ENCODE peak calls at places on chromosomes 2 and 18, in seven cellular contexts. One of them, this sample, is unnamed.

GRCh38 chr18:33804258-33804657 is 226.2 kb downstream of the ASXL3 start:
- DNase-seq in GM12878: no peak
- DNase-seq in fibroblast of mammary gland: peak; percentile 81
- DNase-seq in A172: no peak
- DNase-seq in mucosa of gallbladder: no peak
- DNase-seq in M059J: peak; percentile 10
- DNase-seq in colonic mucosa: peak; percentile 32
- DNase-seq in this sample: peak; percentile 12

GRCh38 chr2:176812376-176812775 is 400.2 kb upstream of the HNRNPA3 start:
- DNase-seq in A172: no peak
- DNase-seq in colonic mucosa: no peak
- DNase-seq in fibroblast of mammary gland: no peak
- DNase-seq in M059J: no peak
- DNase-seq in mucosa of gallbladder: no peak
- DNase-seq in GM12878: no peak
- DNase-seq in this sample: no peak

GRCh38 chr2:98412751-98413445 is 31.8 kb upstream of the INPP4A start:
- DNase-seq in fibroblast of mammary gland: peak; percentile 66
- DNase-seq in mucosa of gallbladder: peak; percentile 63
- DNase-seq in GM12878: peak; percentile 54
- DNase-seq in A172: peak; percentile 67
- DNase-seq in M059J: peak; percentile 61
- DNase-seq in colonic mucosa: peak; percentile 68
- DNase-seq in this sample: peak; percentile 69

GRCh38 chr2:129923265-129924141 is 56.0 kb upstream of the RAB6C start:
- DNase-seq in M059J: peak; percentile 32
- DNase-seq in fibroblast of mammary gland: peak; percentile 54
- DNase-seq in A172: peak; percentile 26
- DNase-seq in mucosa of gallbladder: peak; percentile 33
- DNase-seq in GM12878: no peak
- DNase-seq in colonic mucosa: no peak
- DNase-seq in this sample: peak; percentile 40

GRCh38 chr2:119460076-119460475 is 28.4 kb downstream of the TMEM37 start:
- DNase-seq in fibroblast of mammary gland: no peak
- DNase-seq in M059J: no peak
- DNase-seq in mucosa of gallbladder: no peak
- DNase-seq in colonic mucosa: no peak
- DNase-seq in A172: no peak
- DNase-seq in GM12878: no peak
- DNase-seq in this sample: no peak

GRCh38 chr2:71578665-71579371 is 125.5 kb downstream of the DYSF start:
- DNase-seq in GM12878: no peak
- DNase-seq in colonic mucosa: no peak
- DNase-seq in fibroblast of mammary gland: peak; percentile 40
- DNase-seq in M059J: no peak
- DNase-seq in mucosa of gallbladder: peak; percentile 24
- DNase-seq in A172: no peak
- DNase-seq in this sample: peak; percentile 69

GRCh38 chr18:63823516-63824219 is 48.5 kb downstream of the SERPINB7 start:
- DNase-seq in GM12878: no peak
- DNase-seq in A172: no peak
- DNase-seq in mucosa of gallbladder: no peak
- DNase-seq in fibroblast of mammary gland: peak; percentile 22
- DNase-seq in M059J: peak; percentile 34
- DNase-seq in colonic mucosa: peak; percentile 31
- DNase-seq in this sample: no peak

GRCh38 chr2:153766415-153766814 is 105.3 kb upstream of the GALNT13 start:
- DNase-seq in GM12878: no peak
- DNase-seq in fibroblast of mammary gland: no peak
- DNase-seq in A172: no peak
- DNase-seq in M059J: no peak
- DNase-seq in colonic mucosa: no peak
- DNase-seq in mucosa of gallbladder: no peak
- DNase-seq in this sample: no peak

GRCh38 chr2:45236268-45236667 is 227.0 kb upstream of the SIX2 start:
- DNase-seq in M059J: no peak
- DNase-seq in GM12878: no peak
- DNase-seq in A172: no peak
- DNase-seq in colonic mucosa: no peak
- DNase-seq in fibroblast of mammary gland: no peak
- DNase-seq in mucosa of gallbladder: no peak
- DNase-seq in this sample: no peak

GRCh38 chr2:156435392-156435724 is 821 bp upstream of the GPD2 start:
- DNase-seq in GM12878: no peak
- DNase-seq in fibroblast of mammary gland: no peak
- DNase-seq in A172: no peak
- DNase-seq in colonic mucosa: no peak
- DNase-seq in M059J: no peak
- DNase-seq in mucosa of gallbladder: no peak
- DNase-seq in this sample: no peak

GRCh38 chr2:215622836-215623235 is 187.0 kb upstream of the FN1 start:
- DNase-seq in fibroblast of mammary gland: no peak
- DNase-seq in A172: no peak
- DNase-seq in colonic mucosa: no peak
- DNase-seq in mucosa of gallbladder: no peak
- DNase-seq in GM12878: no peak
- DNase-seq in M059J: peak; percentile 51
- DNase-seq in this sample: no peak

GRCh38 chr2:43323810-43324588 is 97.6 kb upstream of the ZFP36L2 start:
- DNase-seq in colonic mucosa: no peak
- DNase-seq in mucosa of gallbladder: peak; percentile 18
- DNase-seq in GM12878: no peak
- DNase-seq in A172: no peak
- DNase-seq in fibroblast of mammary gland: peak; percentile 55
- DNase-seq in M059J: no peak
- DNase-seq in this sample: peak; percentile 81

GRCh38 chr2:58890865-58891525 is 649.9 kb upstream of the FANCL start:
- DNase-seq in mucosa of gallbladder: no peak
- DNase-seq in A172: no peak
- DNase-seq in GM12878: no peak
- DNase-seq in M059J: no peak
- DNase-seq in colonic mucosa: no peak
- DNase-seq in fibroblast of mammary gland: no peak
- DNase-seq in this sample: no peak

GRCh38 chr2:86105252-86105968 is at the start of gene POLR1A:
- DNase-seq in fibroblast of mammary gland: peak; percentile 93
- DNase-seq in GM12878: no peak
- DNase-seq in mucosa of gallbladder: peak; percentile 92
- DNase-seq in M059J: peak; percentile 93
- DNase-seq in colonic mucosa: peak; percentile 91
- DNase-seq in A172: peak; percentile 93
- DNase-seq in this sample: peak; percentile 77

GRCh38 chr2:240927390-240927781 is 21.2 kb downstream of the CROCC2 start:
- DNase-seq in mucosa of gallbladder: no peak
- DNase-seq in A172: no peak
- DNase-seq in colonic mucosa: no peak
- DNase-seq in M059J: no peak
- DNase-seq in fibroblast of mammary gland: no peak
- DNase-seq in GM12878: no peak
- DNase-seq in this sample: no peak

GRCh38 chr18:47113796-47114540 is 36.3 kb downstream of the HDHD2 start:
- DNase-seq in A172: peak; percentile 45
- DNase-seq in mucosa of gallbladder: no peak
- DNase-seq in fibroblast of mammary gland: peak; percentile 21
- DNase-seq in colonic mucosa: no peak
- DNase-seq in GM12878: no peak
- DNase-seq in M059J: peak; percentile 8
- DNase-seq in this sample: no peak

GRCh38 chr18:45923138-45923537 is 44.0 kb downstream of the EPG5 start:
- DNase-seq in GM12878: no peak
- DNase-seq in M059J: no peak
- DNase-seq in colonic mucosa: no peak
- DNase-seq in fibroblast of mammary gland: no peak
- DNase-seq in mucosa of gallbladder: no peak
- DNase-seq in A172: no peak
- DNase-seq in this sample: no peak

GRCh38 chr2:19949071-19949470 is 40.8 kb downstream of the WDR35 start:
- DNase-seq in colonic mucosa: no peak
- DNase-seq in GM12878: no peak
- DNase-seq in mucosa of gallbladder: no peak
- DNase-seq in A172: no peak
- DNase-seq in M059J: peak; percentile 5
- DNase-seq in fibroblast of mammary gland: peak; percentile 39
- DNase-seq in this sample: no peak